ENCODE peak calls at places on chromosomes 2 and 18, in ten cellular contexts. Y is thyroid gland, R is mesothelial cell of epicardium, L is type B pancreatic cell, W is H9, T is colonic mucosa, U is body of pancreas, C is AG09309, O is Calu3, H is astrocyte of the spinal cord. B is an unnamed sample.

GRCh38 chr18:24918257-24918656 is 433.7 kb downstream of the ZNF521 start:
- DNase-seq in Y (no peak), R (no peak), L (no peak), W (no peak), T (no peak), U (no peak), C (no peak), O (no peak), H (no peak), B (no peak)

GRCh38 chr18:76968073-76968472 is 145.7 kb downstream of the ZNF236 start:
- DNase-seq in Y (peak), R (no peak), L (no peak), W (peak), T (no peak), U (no peak), C (no peak), O (no peak), H (no peak), B (no peak)

GRCh38 chr2:67627456-67627855 is 230.3 kb downstream of the ETAA1 start:
- DNase-seq in Y (no peak), R (no peak), L (no peak), W (no peak), T (no peak), U (no peak), C (no peak), O (no peak), H (no peak), B (no peak)

GRCh38 chr18:10225300-10225699 is 229.1 kb upstream of the APCDD1 start:
- DNase-seq in Y (no peak), R (no peak), L (no peak), W (no peak), T (no peak), U (no peak), C (no peak), O (no peak), H (no peak), B (no peak)

GRCh38 chr18:58386780-58387179 is 242.1 kb downstream of the ALPK2 start:
- DNase-seq in Y (no peak), R (no peak), L (no peak), W (peak), T (no peak), U (no peak), C (no peak), O (no peak), H (no peak), B (no peak)

GRCh38 chr2:127106998-127107621 is at the start of gene BIN1:
- DNase-seq in Y (peak), R (peak), L (peak), W (peak), T (peak), U (peak), C (peak), O (peak), H (peak), B (peak)

GRCh38 chr2:119490106-119490505 is 34.2 kb downstream of the SCTR start:
- DNase-seq in Y (no peak), R (no peak), L (no peak), W (no peak), T (no peak), U (no peak), C (no peak), O (no peak), H (no peak), B (no peak)

GRCh38 chr18:21820035-21820810 is 79.6 kb downstream of the MIB1 start:
- DNase-seq in Y (no peak), R (no peak), L (no peak), W (no peak), T (no peak), U (no peak), C (peak), O (no peak), H (peak), B (peak)

GRCh38 chr2:46318579-46319460 is 21.6 kb downstream of the EPAS1 start:
- DNase-seq in Y (no peak), R (no peak), L (no peak), W (no peak), T (no peak), U (no peak), C (no peak), O (no peak), H (no peak), B (no peak)

GRCh38 chr2:184053326-184053725 is 545.0 kb upstream of the ZNF804A start:
- DNase-seq in Y (no peak), R (no peak), L (no peak), W (no peak), T (peak), U (peak), C (no peak), O (peak), H (peak), B (no peak)

GRCh38 chr18:10261315-10262276 is 192.8 kb upstream of the APCDD1 start:
- DNase-seq in Y (no peak), R (no peak), L (no peak), W (no peak), T (no peak), U (peak), C (no peak), O (no peak), H (no peak), B (no peak)

GRCh38 chr18:37481058-37481457 is 84.5 kb downstream of the CELF4 start:
- DNase-seq in Y (no peak), R (no peak), L (no peak), W (no peak), T (no peak), U (no peak), C (no peak), O (no peak), H (no peak), B (no peak)

GRCh38 chr18:39796413-39796812 is 2158.6 kb upstream of the PIK3C3 start:
- DNase-seq in Y (no peak), R (no peak), L (no peak), W (no peak), T (no peak), U (no peak), C (no peak), O (no peak), H (no peak), B (no peak)

GRCh38 chr2:109377976-109378375 is 235.8 kb downstream of the SEPTIN10 start:
- DNase-seq in Y (no peak), R (no peak), L (peak), W (peak), T (peak), U (no peak), C (no peak), O (no peak), H (no peak), B (no peak)

GRCh38 chr2:174312581-174313234 is 22.0 kb upstream of the SP9 start:
- DNase-seq in Y (no peak), R (no peak), L (no peak), W (no peak), T (no peak), U (no peak), C (no peak), O (no peak), H (no peak), B (no peak)

GRCh38 chr18:45852631-45853030 is 27.2 kb downstream of the SIGLEC15 start:
- DNase-seq in Y (no peak), R (no peak), L (no peak), W (no peak), T (no peak), U (no peak), C (no peak), O (no peak), H (no peak), B (no peak)

GRCh38 chr18:45851196-45851925 is 25.9 kb downstream of the SIGLEC15 start:
- DNase-seq in Y (no peak), R (no peak), L (no peak), W (no peak), T (no peak), U (no peak), C (no peak), O (no peak), H (no peak), B (no peak)

GRCh38 chr18:45849529-45849928 is 24.1 kb downstream of the SIGLEC15 start:
- DNase-seq in Y (no peak), R (no peak), L (no peak), W (no peak), T (no peak), U (no peak), C (no peak), O (no peak), H (no peak), B (no peak)

GRCh38 chr18:45847119-45847518 is 21.6 kb downstream of the SIGLEC15 start:
- DNase-seq in Y (no peak), R (no peak), L (no peak), W (no peak), T (no peak), U (no peak), C (no peak), O (no peak), H (peak), B (no peak)

DNA sequence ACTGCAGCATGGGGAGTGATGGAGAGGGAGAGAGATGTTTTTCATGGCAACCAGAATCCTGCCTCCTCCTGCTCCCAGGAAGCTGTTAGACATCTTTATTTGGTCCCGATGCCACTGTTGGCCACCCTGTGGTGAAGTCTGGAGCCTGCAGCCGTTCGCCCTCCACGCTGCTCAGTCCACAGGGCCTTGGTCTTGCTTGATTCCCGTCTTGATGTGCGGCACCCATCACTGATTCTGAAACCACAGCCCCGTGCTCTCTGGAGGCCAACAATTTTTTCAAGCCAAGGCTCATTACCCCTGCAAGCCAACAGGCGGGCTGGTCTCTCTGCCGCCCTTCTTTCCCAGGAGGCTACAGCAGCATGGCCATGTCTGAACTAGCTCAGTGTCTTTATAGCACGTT is 24.5 kb downstream of the SIGLEC15 start:
- DNase-seq in Y (no peak), R (no peak), L (no peak), W (peak), T (no peak), U (no peak), C (no peak), O (peak), H (no peak), B (no peak)
- TF ChIP-seq CTCF in Y (no peak), R (peak), L (peak), W (peak), T (no peak), U (peak), C (peak), O (no peak), H (peak), B (no peak)

GRCh38 chr2:317501-318424 is 29.9 kb upstream of the ALKAL2 start:
- DNase-seq in Y (no peak), R (no peak), L (no peak), W (no peak), T (no peak), U (peak), C (no peak), O (no peak), H (peak), B (no peak)
- TF ChIP-seq CTCF in Y (no peak), R (no peak), L (no peak), W (no peak), T (no peak), U (no peak), C (no peak), O (no peak), H (no peak), B (no peak)

GRCh38 chr2:132415256-132416079 is 1.1 kb upstream of the GPR39 start:
- DNase-seq in Y (no peak), R (no peak), L (no peak), W (no peak), T (peak), U (no peak), C (no peak), O (peak), H (peak), B (no peak)
- TF ChIP-seq CTCF in Y (no peak), R (no peak), L (no peak), W (no peak), T (no peak), U (no peak), C (no peak), O (no peak), H (no peak), B (no peak)

DNA sequence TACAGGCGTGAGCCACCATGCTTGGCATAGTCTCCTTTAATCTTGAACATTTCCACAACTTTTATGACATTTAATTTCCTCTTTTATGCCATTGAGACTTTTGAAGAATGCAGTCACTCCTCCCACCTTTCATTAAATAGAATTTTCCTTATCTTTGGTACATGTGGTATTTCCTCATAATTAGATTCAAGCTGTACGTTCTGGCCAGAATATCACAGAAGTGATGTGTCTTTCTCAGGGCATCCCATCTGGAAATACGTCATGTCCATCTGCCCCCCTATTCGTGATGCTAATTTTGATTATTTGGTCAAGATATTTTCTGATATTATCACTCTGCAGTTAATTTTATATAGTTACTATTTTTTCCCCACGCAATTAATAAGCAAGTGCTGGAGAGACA is 16.9 kb downstream of the CASP10 start:
- DNase-seq in Y (no peak), R (no peak), L (no peak), W (no peak), T (no peak), U (no peak), C (no peak), O (no peak), H (no peak), B (no peak)
- TF ChIP-seq CTCF in Y (no peak), R (no peak), L (no peak), W (no peak), T (no peak), U (no peak), C (no peak), O (no peak), H (no peak), B (no peak)

GRCh38 chr2:148887349-148888002 is 12.4 kb downstream of the KIF5C start:
- DNase-seq in Y (no peak), R (no peak), L (no peak), W (no peak), T (no peak), U (no peak), C (no peak), O (no peak), H (no peak), B (no peak)

GRCh38 chr2:148893906-148894305 is 18.9 kb downstream of the KIF5C start:
- DNase-seq in Y (no peak), R (no peak), L (no peak), W (no peak), T (no peak), U (no peak), C (no peak), O (no peak), H (no peak), B (no peak)

GRCh38 chr2:148885988-148886387 is 11.0 kb downstream of the KIF5C start:
- DNase-seq in Y (no peak), R (no peak), L (no peak), W (no peak), T (no peak), U (no peak), C (no peak), O (no peak), H (no peak), B (no peak)

GRCh38 chr2:148885209-148885608 is 10.2 kb downstream of the KIF5C start:
- DNase-seq in Y (no peak), R (no peak), L (no peak), W (no peak), T (no peak), U (peak), C (no peak), O (no peak), H (no peak), B (no peak)

DNA sequence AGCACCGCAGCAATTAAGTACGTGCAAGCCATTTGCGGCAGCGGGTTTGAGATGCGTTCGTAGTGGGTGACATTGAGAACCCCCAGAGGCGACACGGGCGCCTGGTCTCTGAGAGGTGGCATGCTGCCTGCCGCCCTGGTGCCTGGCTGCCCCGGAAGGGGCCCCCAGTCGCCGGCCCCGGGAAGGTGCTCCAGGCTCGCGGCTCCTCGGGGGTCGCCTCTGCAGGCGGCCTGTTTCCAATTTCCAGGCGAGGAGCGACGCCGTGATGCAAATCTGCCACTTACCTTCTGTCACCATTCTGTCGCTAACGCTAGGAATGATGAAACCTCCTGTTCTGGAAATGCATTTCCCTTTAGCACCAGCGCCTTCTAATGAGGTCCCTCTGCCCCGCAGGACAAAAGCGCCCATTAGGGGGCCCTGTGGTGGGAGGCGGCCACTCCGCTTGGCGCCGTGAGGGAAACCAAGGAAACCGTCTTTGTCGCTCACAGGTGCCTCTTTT is 13.0 kb downstream of the KIF5C start:
- DNase-seq in Y (no peak), R (no peak), L (no peak), W (peak), T (no peak), U (no peak), C (no peak), O (peak), H (no peak), B (peak)
- TF ChIP-seq CTCF in Y (no peak), R (no peak), L (peak), W (peak), T (no peak), U (no peak), C (no peak), O (no peak), H (peak), B (no peak)

DNA sequence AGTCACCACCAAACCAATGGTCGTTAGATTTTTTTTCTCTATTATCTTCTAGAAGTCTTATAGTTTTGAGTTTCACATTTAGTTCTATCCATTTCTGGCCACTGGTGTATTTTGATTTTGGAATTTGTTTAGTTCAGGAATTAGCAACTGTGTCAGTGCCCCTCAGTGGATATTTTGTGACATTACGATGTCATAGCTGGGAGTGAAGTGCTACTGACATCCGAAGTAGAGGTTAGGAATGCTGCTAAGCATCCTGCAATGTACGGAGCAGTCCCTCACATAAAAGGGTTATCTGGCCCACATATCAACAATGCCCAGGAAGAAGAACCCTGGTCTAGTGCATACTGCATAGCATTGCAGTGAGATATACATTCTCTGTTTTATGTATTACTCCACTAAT is 157.4 kb upstream of the RGPD4 start:
- DNase-seq in Y (no peak), R (no peak), L (no peak), W (no peak), T (no peak), U (no peak), C (no peak), O (no peak), H (peak), B (no peak)
- TF ChIP-seq CTCF in Y (peak), R (no peak), L (peak), W (peak), T (no peak), U (no peak), C (peak), O (no peak), H (peak), B (no peak)

GRCh38 chr18:64100136-64100922 is 48.6 kb downstream of the LINC00305 start:
- DNase-seq in Y (peak), R (no peak), L (no peak), W (no peak), T (no peak), U (no peak), C (no peak), O (no peak), H (no peak), B (no peak)
- TF ChIP-seq CTCF in Y (no peak), R (no peak), L (no peak), W (no peak), T (no peak), U (no peak), C (no peak), O (no peak), H (no peak), B (no peak)

GRCh38 chr2:20722592-20722991 is 55.6 kb downstream of the GDF7 start:
- DNase-seq in Y (no peak), R (no peak), L (no peak), W (no peak), T (no peak), U (no peak), C (no peak), O (no peak), H (no peak), B (no peak)
- TF ChIP-seq CTCF in Y (no peak), R (no peak), L (no peak), W (no peak), T (no peak), U (no peak), C (no peak), O (no peak), H (no peak), B (no peak)